ENCODE peak calls at places on chromosomes 16 and 17, in five cellular contexts. Y is C1 segment of cervical spinal cord; C is NCI-H460; F is CD8-positive, alpha-beta memory T cell; Q is fibroblast of pulmonary artery. V is an unnamed sample.

GRCh38 chr16:29940656-29941055 is 14.6 kb upstream of the KCTD13 start:
- DNase-seq in Y (no peak), C (no peak), F (no peak), Q (peak; percentile 60), V (no peak)

GRCh38 chr16:70777973-70778406 is 23.0 kb downstream of the VAC14 start:
- DNase-seq in Y (no peak), C (peak; percentile 16), F (no peak), Q (no peak), V (no peak)

GRCh38 chr17:59631221-59631720 is 11.6 kb downstream of the CLTC start:
- DNase-seq in Y (no peak), C (no peak), F (no peak), Q (no peak), V (no peak)

GRCh38 chr16:1430214-1430758 is 592 bp upstream of the PERCC1 start:
- DNase-seq in Y (no peak), C (no peak), F (no peak), Q (no peak), V (no peak)

GRCh38 chr17:8681175-8681949 is 50.8 kb upstream of the MYH10 start:
- DNase-seq in Y (no peak), C (no peak), F (no peak), Q (peak; percentile 77), V (no peak)

GRCh38 chr16:66359012-66359411 is 7.5 kb upstream of the CDH5 start:
- DNase-seq in Y (no peak), C (no peak), F (no peak), Q (peak; percentile 39), V (no peak)

GRCh38 chr16:86145669-86146068 is 246.7 kb downstream of the IRF8 start:
- DNase-seq in Y (no peak), C (no peak), F (no peak), Q (no peak), V (no peak)

GRCh38 chr16:85064186-85064585 is 36.6 kb downstream of the KIAA0513 start:
- DNase-seq in Y (no peak), C (no peak), F (no peak), Q (no peak), V (no peak)

GRCh38 chr17:36674278-36674650 is 72.9 kb downstream of the MRM1 start:
- DNase-seq in Y (no peak), C (no peak), F (no peak), Q (no peak), V (peak; percentile 20)

GRCh38 chr17:45228121-45228941 is 6.6 kb downstream of the FMNL1 start:
- DNase-seq in Y (no peak), C (no peak), F (no peak), Q (no peak), V (no peak)

GRCh38 chr17:2184993-2185931 is 118.3 kb downstream of the SMG6 start:
- DNase-seq in Y (no peak), C (no peak), F (no peak), Q (no peak), V (no peak)

GRCh38 chr17:57555636-57556175 is 189.4 kb downstream of the CCDC182 start:
- DNase-seq in Y (no peak), C (no peak), F (no peak), Q (no peak), V (no peak)

GRCh38 chr16:26195225-26195624 is 503.5 kb downstream of the HS3ST4 start:
- DNase-seq in Y (no peak), C (no peak), F (no peak), Q (no peak), V (no peak)